ENCODE peak calls at places on chromosomes 1 and 21, in four cellular contexts. B is heart left ventricle, Q is RCC 7860, J is progenitor cell of endocrine pancreas. V is an unnamed sample.

GRCh38 chr1:152386940-152387339 is 27.1 kb downstream of the CRNN start:
- DNase-seq in Q (no peak), B (no peak), J (no peak), V (peak; percentile 9)

GRCh38 chr1:218869276-218869675 is 304.4 kb upstream of the LYPLAL1 start:
- DNase-seq in Q (no peak), J (no peak), B (no peak), V (no peak)

GRCh38 chr1:234841710-234842231 is 231.8 kb upstream of the IRF2BP2 start:
- DNase-seq in J (no peak), B (peak; percentile 55), Q (no peak), V (no peak)

GRCh38 chr1:9942939-9943807 is at the start of the genes LZIC and NMNAT1:
- DNase-seq in Q (peak; percentile 88), J (peak; percentile 82), B (peak; percentile 96), V (peak; percentile 96)

GRCh38 chr1:20449736-20450311 is 36.2 kb downstream of the CAMK2N1 start:
- DNase-seq in Q (no peak), B (no peak), J (no peak), V (peak; percentile 13)

GRCh38 chr1:212595229-212595628 is 13.3 kb upstream of the ATF3 start:
- DNase-seq in Q (no peak), J (no peak), B (no peak), V (no peak)

GRCh38 chr1:240946926-240947325 is 335.0 kb upstream of the GREM2 start:
- DNase-seq in Q (peak; percentile 24), J (no peak), B (no peak), V (peak; percentile 30)

GRCh38 chr1:167522246-167522645 is 3.9 kb upstream of the CD247 start:
- DNase-seq in J (no peak), B (no peak), Q (no peak), V (peak; percentile 46)

GRCh38 chr1:157963713-157964112 is 29.7 kb upstream of the KIRREL1 start:
- DNase-seq in Q (peak; percentile 72), J (peak; percentile 61), B (peak; percentile 60), V (peak; percentile 80)

GRCh38 chr1:173479649-173480048 is 2.5 kb downstream of the PRDX6 start:
- DNase-seq in J (no peak), Q (no peak), B (no peak), V (no peak)

GRCh38 chr1:88350648-88351047 is 333.4 kb upstream of the PKN2 start:
- DNase-seq in B (no peak), Q (no peak), J (no peak), V (no peak)

GRCh38 chr1:153612755-153613331 is at the start of gene S100A16:
- DNase-seq in B (peak; percentile 88), J (peak; percentile 43), Q (peak; percentile 67), V (peak; percentile 71)

GRCh38 chr1:186482661-186483255 is 21.8 kb upstream of the PDC start:
- DNase-seq in B (peak; percentile 33), Q (peak; percentile 39), J (peak; percentile 51), V (peak; percentile 89)

GRCh38 chr1:156705918-156706646 is 699 bp upstream of the CRABP2 start:
- DNase-seq in J (peak; percentile 77), B (peak; percentile 65), Q (no peak), V (peak; percentile 85)

GRCh38 chr1:43329995-43330751 is 7.4 kb upstream of the MPL start:
- DNase-seq in J (no peak), Q (peak; percentile 66), B (peak; percentile 75), V (peak; percentile 91)

GRCh38 chr1:84957956-84958355 is 39.0 kb downstream of the MCOLN2 start:
- DNase-seq in B (no peak), Q (no peak), J (no peak), V (no peak)

GRCh38 chr21:41926068-41926806 is 27.6 kb downstream of the C2CD2 start:
- DNase-seq in Q (peak; percentile 40), B (no peak), J (no peak), V (peak; percentile 64)

GRCh38 chr1:228339059-228339704 is 67.5 kb downstream of the TRIM11 start:
- DNase-seq in B (peak; percentile 16), Q (no peak), J (no peak), V (no peak)

GRCh38 chr21:39630827-39631226 is 18.1 kb downstream of the B3GALT5 start:
- DNase-seq in J (no peak), B (no peak), Q (peak; percentile 46), V (no peak)

GRCh38 chr1:24481098-24481497 is 21.5 kb upstream of the RCAN3 start:
- DNase-seq in J (no peak), B (no peak), Q (no peak), V (no peak)

GRCh38 chr1:200795151-200795550 is 56.5 kb downstream of the CAMSAP2 start:
- DNase-seq in B (no peak), J (no peak), Q (no peak), V (peak; percentile 29)

V was measured in cardiac muscle cell.